ENCODE peak calls at places on chromosomes 16 and 17, in four cellular contexts. E is GM23338, U is neural progenitor cell, V is fibroblast of lung. M is an unnamed sample.
A peak's percentile ranks its signal among the peaks of the same experiment; 100 is the strongest.

GRCh38 chr16:67116388-67117311 is 6.9 kb downstream of the PHAF1 start:
- DNase-seq in V (no peak), E (no peak), U (no peak), M (no peak)

GRCh38 chr16:53982631-53983042 is 278.7 kb downstream of the FTO start:
- DNase-seq in U (no peak), V (no peak), E (no peak), M (no peak)

GRCh38 chr17:77032929-77033328 is 107.8 kb upstream of the SEC14L1 start:
- DNase-seq in V (no peak), U (no peak), E (no peak), M (no peak)

GRCh38 chr17:12070561-12070960 is 49.9 kb downstream of the MAP2K4 start:
- DNase-seq in U (no peak), V (peak; percentile 77), E (no peak), M (no peak)

GRCh38 chr16:50593410-50594139 is 45.4 kb downstream of the NKD1 start:
- DNase-seq in U (peak; percentile 86), V (peak; percentile 36), E (peak; percentile 87), M (no peak)

GRCh38 chr16:72961863-72962262 is 86.1 kb downstream of the ZFHX3 start:
- DNase-seq in V (no peak), U (no peak), E (peak; percentile 63), M (no peak)

GRCh38 chr17:21039839-21040575 is 2.8 kb downstream of the USP22 start:
- DNase-seq in E (peak; percentile 67), U (peak; percentile 40), V (peak; percentile 48), M (peak; percentile 55)

GRCh38 chr16:35252356-35252936 is 1793.0 kb downstream of the TP53TG3F start:
- DNase-seq in E (no peak), U (no peak), V (peak; percentile 8), M (no peak)

GRCh38 chr17:5619088-5619740 is 34.9 kb upstream of the NLRP1 start:
- DNase-seq in E (no peak), U (no peak), V (no peak), M (no peak)

GRCh38 chr16:55502801-55503366 is 6.0 kb upstream of the LPCAT2 start:
- DNase-seq in E (peak; percentile 49), U (peak; percentile 25), V (peak; percentile 98), M (no peak)

GRCh38 chr17:1422907-1423306 is 22.9 kb upstream of the YWHAE start:
- DNase-seq in V (peak; percentile 96), U (no peak), E (no peak), M (no peak)

GRCh38 chr17:67280279-67280678 is 35.3 kb upstream of the HELZ start:
- DNase-seq in V (peak; percentile 27), U (no peak), E (no peak), M (no peak)

DNA sequence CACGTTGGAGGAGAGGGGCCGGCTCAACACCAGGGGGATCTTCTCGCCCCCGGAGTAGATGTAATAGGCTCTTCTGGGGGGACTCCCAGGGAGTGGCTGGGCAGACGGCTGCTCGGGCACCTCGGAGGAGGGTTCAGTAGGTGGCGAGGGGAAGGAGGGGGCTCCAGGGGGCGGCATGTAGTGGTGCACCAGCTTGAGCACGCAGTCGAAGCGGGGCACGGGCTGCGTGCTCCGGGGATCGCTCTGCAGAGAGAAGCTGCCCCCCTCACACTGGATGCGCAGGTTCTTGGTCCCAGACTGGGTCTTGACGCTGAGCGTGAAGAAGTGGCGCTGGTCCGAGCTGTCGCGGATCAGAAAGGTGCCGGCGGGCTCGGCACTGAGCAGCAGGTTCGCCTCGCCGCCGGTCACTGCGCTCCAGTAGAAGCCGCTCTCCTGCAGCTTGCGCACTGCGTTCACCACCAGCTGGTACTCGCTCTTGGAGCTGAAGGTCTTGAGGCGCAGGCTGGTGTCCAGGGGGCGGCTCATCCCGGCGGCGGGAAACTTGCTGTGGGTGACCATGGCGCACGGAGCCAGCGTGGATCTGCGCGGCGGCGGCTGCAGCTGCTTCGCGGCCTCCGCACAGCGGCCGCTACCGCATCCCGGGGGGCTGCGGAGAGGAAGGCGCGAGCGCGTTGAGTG is 1.2 kb downstream of the SOCS3 start:
- DNase-seq in U (peak; percentile 71), E (peak; percentile 67), V (peak; percentile 56), M (no peak)
- H3K27me3 ChIP-seq in U (peaks cover 61% of the 10 kb centered on the region), E (peaks cover 34% of the 10 kb centered on the region), V (no peaks in the 10 kb centered on the region), M (peaks cover 52% of the 10 kb centered on the region)

DNA sequence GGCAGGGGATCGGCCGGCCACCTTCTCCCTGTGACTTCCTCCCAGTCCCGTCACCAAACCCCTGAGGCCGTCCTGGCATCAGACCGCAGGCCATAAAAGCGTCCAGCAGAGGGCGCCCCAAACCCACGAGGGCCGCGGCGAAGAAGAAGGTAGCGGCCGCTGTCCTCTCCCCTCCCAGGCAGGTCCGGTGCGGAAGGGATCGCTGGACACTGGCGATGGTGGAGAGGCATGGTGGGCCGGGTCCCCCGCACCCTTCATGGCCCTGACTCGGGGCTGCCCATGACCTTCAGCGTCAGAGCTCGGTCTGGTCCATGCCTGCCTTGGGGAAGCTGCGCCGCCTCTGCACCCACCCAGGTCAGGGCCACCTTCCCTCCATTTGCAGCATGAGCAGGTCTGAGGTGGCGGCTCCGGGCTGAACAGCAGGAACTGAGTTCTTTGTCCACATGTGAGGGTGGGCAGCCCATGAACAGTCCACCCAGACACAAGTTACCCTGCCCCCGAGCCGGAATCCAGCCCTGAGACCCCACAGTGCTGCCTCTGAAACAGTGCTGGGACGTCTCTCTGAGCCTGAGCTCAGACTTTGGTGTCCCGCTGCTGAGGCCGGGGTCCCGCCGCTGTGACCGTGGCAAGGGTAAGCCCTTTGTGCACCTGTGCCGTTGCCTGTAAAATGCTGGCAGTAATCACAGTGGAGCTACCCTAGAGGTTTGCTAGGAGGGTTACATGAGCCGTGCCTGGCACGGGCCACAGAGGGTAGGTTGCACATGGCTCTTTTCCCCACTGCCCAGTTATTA is 40.8 kb upstream of the CMIP start:
- DNase-seq in U (peak; percentile 91), E (peak; percentile 95), V (peak; percentile 60), M (peak; percentile 57)
- H2AFZ ChIP-seq in U (peak overlapping the region; percentile 88), E (peak overlapping the region; percentile 98), V (peak overlapping the region; percentile 39), M (peak overlapping the region; percentile 53)

DNA sequence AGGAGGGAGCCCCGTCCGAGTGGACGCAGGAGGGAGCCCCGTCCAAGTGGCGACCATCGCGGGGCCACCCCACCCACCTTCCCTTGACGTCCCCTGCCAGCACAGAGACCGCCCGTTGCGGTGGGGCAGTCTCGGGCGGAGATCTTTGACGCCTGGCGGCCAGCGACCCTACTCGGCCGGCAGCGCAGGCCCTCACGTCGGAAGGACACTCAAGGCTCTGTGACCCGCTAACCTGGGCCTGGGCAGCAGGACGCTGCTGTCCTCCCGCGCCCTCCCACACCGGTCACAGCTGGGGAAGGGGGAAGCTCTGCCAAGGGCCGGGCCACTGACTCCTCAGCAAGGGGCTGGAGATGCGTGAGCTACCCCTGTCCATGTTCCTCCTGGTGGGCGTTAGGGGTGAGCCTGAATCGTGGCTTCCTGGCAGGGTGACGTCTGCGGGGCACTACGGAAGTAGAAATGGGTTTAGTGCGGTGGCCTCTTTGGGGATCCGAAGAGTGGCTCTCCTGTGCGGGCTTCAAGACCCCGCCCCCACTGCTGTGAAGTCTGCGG is 6.0 kb downstream of the CBX8 start:
- DNase-seq in E (peak; percentile 53), V (no peak), U (no peak), M (no peak)
- TF ChIP-seq EZH2 in E (no peak), V (peak; percentile 90), U (no peak), M (no peak)

DNA sequence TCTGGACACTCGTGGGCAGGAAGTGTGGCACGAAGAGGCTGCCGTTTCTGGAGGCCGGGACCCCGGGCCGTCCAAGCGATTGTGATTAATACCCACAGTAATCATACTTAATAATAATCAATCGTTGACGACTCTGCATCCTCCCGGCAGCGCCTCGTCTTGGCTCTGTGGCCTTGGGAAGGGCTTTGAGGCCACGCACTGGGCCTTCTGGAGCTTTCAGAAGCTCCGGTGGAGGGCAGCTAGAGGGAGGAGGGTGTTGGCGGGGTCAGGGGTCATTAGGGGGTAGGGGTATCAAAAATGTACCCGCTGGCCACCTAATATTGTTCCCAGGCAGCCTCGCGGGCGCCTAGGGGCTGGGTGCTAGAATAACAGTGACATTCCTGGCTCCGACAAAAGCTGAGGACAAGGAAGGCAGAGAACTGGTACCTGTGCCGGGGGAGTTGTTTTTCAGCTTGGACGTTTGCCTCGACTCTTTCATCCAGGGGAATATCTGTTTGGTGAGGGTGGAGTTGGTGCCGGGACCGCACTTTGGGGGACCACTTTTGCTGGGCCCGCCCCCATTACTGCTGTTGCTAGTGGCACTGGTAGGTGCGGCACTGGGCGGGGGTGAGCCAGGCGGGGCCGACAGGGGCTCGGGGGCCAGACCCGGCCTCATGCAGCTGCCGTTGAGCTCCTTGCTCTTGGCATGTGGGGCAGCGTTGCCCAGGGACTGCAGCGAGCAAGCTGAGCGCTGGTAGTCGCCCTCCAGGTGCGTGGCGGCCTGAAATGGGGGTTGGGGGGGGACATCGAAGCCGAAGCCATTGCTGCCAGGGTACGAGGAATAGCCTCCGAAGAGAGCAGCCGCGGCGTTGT is 6.9 kb upstream of the HOXB2 start:
- DNase-seq in U (no peak), E (peak; percentile 51), V (peak; percentile 55), M (no peak)
- H3K27me3 ChIP-seq in U (peaks cover 100% of the 10 kb centered on the region), E (peaks cover 100% of the 10 kb centered on the region), V (no peaks in the 10 kb centered on the region), M (no peaks in the 10 kb centered on the region)

DNA sequence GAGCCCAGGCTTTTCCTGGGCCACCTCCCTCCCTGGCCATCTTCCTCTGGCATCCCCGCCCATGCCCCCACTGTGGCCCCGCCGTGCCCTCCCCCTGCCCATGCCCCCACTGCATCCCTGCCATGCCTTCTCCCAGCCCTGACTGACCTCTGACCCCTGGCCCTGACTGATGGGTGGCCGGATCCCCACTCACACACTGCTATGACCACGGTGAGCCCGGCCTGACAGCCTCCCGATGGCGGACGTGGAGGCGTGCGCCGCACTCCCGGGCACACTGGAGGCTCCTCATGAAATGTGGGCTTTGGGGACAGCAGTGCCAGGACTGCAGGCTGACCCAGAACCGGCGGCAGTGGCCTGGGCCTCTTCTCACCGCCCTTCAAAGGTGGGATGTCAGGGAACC is 10.6 kb upstream of the C1QTNF8 start:
- DNase-seq in V (no peak), U (no peak), E (no peak), M (no peak)
- H2AFZ ChIP-seq in V (no peak overlapping the region), U (no peak overlapping the region), E (no peak overlapping the region), M (no peak overlapping the region)

GRCh38 chr17:45019177-45019711 is 32.2 kb downstream of the DCAKD start:
- DNase-seq in V (peak; percentile 44), E (peak; percentile 52), U (peak; percentile 53), M (peak; percentile 52)
- TF ChIP-seq EZH2 in V (no peak), E (no peak), U (peak; percentile 64), M (no peak)

M was measured in MM.1S.